ENCODE peak calls at places on chromosome 6, in eight cellular contexts. One of them, this sample, is unnamed.

GRCh38 chr6:32267035-32267434 is 43.2 kb upstream of the NOTCH4 start:
- DNase-seq in GM23248: no peak
- DNase-seq in heart left ventricle: no peak
- DNase-seq in CD8-positive, alpha-beta T cell: no peak
- DNase-seq in small intestine: no peak
- DNase-seq in psoas muscle: no peak
- DNase-seq in effector memory CD4-positive, alpha-beta T cell: no peak
- DNase-seq in stomach: no peak
- DNase-seq in this sample: no peak

GRCh38 chr6:152301021-152301805 is 335.9 kb downstream of the SYNE1 start:
- DNase-seq in GM23248: no peak
- DNase-seq in heart left ventricle: no peak
- DNase-seq in CD8-positive, alpha-beta T cell: no peak
- DNase-seq in small intestine: peak; percentile 58
- DNase-seq in psoas muscle: no peak
- DNase-seq in effector memory CD4-positive, alpha-beta T cell: no peak
- DNase-seq in stomach: no peak
- DNase-seq in this sample: no peak

GRCh38 chr6:53960311-53960710 is 150.9 kb upstream of the MLIP start:
- DNase-seq in GM23248: peak; percentile 60
- DNase-seq in heart left ventricle: no peak
- DNase-seq in CD8-positive, alpha-beta T cell: no peak
- DNase-seq in small intestine: no peak
- DNase-seq in psoas muscle: no peak
- DNase-seq in effector memory CD4-positive, alpha-beta T cell: no peak
- DNase-seq in stomach: no peak
- DNase-seq in this sample: no peak

GRCh38 chr6:27472182-27472616 is 706 bp downstream of the ZNF184 start:
- DNase-seq in GM23248: peak; percentile 80
- DNase-seq in heart left ventricle: peak; percentile 33
- DNase-seq in CD8-positive, alpha-beta T cell: peak; percentile 92
- DNase-seq in small intestine: no peak
- DNase-seq in psoas muscle: peak; percentile 66
- DNase-seq in effector memory CD4-positive, alpha-beta T cell: peak; percentile 64
- DNase-seq in stomach: no peak
- DNase-seq in this sample: peak; percentile 77

GRCh38 chr6:44256291-44257006 is 879 bp downstream of the SLC35B2 start:
- DNase-seq in GM23248: no peak
- DNase-seq in heart left ventricle: no peak
- DNase-seq in CD8-positive, alpha-beta T cell: peak; percentile 35
- DNase-seq in small intestine: peak; percentile 56
- DNase-seq in psoas muscle: peak; percentile 49
- DNase-seq in effector memory CD4-positive, alpha-beta T cell: no peak
- DNase-seq in stomach: peak; percentile 48
- DNase-seq in this sample: peak; percentile 38

GRCh38 chr6:42405025-42405424 is 46.7 kb downstream of the TRERF1 start:
- DNase-seq in GM23248: peak; percentile 73
- DNase-seq in heart left ventricle: no peak
- DNase-seq in CD8-positive, alpha-beta T cell: no peak
- DNase-seq in small intestine: no peak
- DNase-seq in psoas muscle: no peak
- DNase-seq in effector memory CD4-positive, alpha-beta T cell: no peak
- DNase-seq in stomach: no peak
- DNase-seq in this sample: no peak

GRCh38 chr6:122604676-122605075 is 5.5 kb upstream of the PKIB start:
- DNase-seq in GM23248: no peak
- DNase-seq in heart left ventricle: no peak
- DNase-seq in CD8-positive, alpha-beta T cell: no peak
- DNase-seq in small intestine: no peak
- DNase-seq in psoas muscle: no peak
- DNase-seq in effector memory CD4-positive, alpha-beta T cell: no peak
- DNase-seq in stomach: no peak
- DNase-seq in this sample: no peak

GRCh38 chr6:89970609-89971337 is 76.5 kb downstream of the GJA10 start:
- DNase-seq in GM23248: peak; percentile 87
- DNase-seq in heart left ventricle: peak; percentile 30
- DNase-seq in CD8-positive, alpha-beta T cell: no peak
- DNase-seq in small intestine: peak; percentile 24
- DNase-seq in psoas muscle: peak; percentile 54
- DNase-seq in effector memory CD4-positive, alpha-beta T cell: no peak
- DNase-seq in stomach: peak; percentile 29
- DNase-seq in this sample: no peak

GRCh38 chr6:7165002-7165735 is 57.4 kb downstream of the RREB1 start:
- DNase-seq in GM23248: no peak
- DNase-seq in heart left ventricle: no peak
- DNase-seq in CD8-positive, alpha-beta T cell: no peak
- DNase-seq in small intestine: no peak
- DNase-seq in psoas muscle: no peak
- DNase-seq in effector memory CD4-positive, alpha-beta T cell: no peak
- DNase-seq in stomach: peak; percentile 63
- DNase-seq in this sample: no peak

GRCh38 chr6:163570579-163571231 is 156.2 kb downstream of the QKI start:
- DNase-seq in GM23248: no peak
- DNase-seq in heart left ventricle: no peak
- DNase-seq in CD8-positive, alpha-beta T cell: no peak
- DNase-seq in small intestine: no peak
- DNase-seq in psoas muscle: no peak
- DNase-seq in effector memory CD4-positive, alpha-beta T cell: no peak
- DNase-seq in stomach: no peak
- DNase-seq in this sample: no peak

GRCh38 chr6:6556738-6557503 is 31.6 kb upstream of the LY86 start:
- DNase-seq in GM23248: peak; percentile 51
- DNase-seq in heart left ventricle: peak; percentile 43
- DNase-seq in CD8-positive, alpha-beta T cell: peak; percentile 39
- DNase-seq in small intestine: peak; percentile 43
- DNase-seq in psoas muscle: no peak
- DNase-seq in effector memory CD4-positive, alpha-beta T cell: no peak
- DNase-seq in stomach: peak; percentile 36
- DNase-seq in this sample: peak; percentile 32

GRCh38 chr6:3919130-3919628 is 70.0 kb downstream of the FAM50B start:
- DNase-seq in GM23248: peak; percentile 84
- DNase-seq in heart left ventricle: peak; percentile 60
- DNase-seq in CD8-positive, alpha-beta T cell: no peak
- DNase-seq in small intestine: no peak
- DNase-seq in psoas muscle: peak; percentile 83
- DNase-seq in effector memory CD4-positive, alpha-beta T cell: no peak
- DNase-seq in stomach: no peak
- DNase-seq in this sample: no peak

GRCh38 chr6:16849280-16850210 is 88.3 kb upstream of the ATXN1 start:
- DNase-seq in GM23248: peak; percentile 62
- DNase-seq in heart left ventricle: no peak
- DNase-seq in CD8-positive, alpha-beta T cell: no peak
- DNase-seq in small intestine: peak; percentile 33
- DNase-seq in psoas muscle: peak; percentile 48
- DNase-seq in effector memory CD4-positive, alpha-beta T cell: no peak
- DNase-seq in stomach: no peak
- DNase-seq in this sample: peak; percentile 9

GRCh38 chr6:16674666-16675392 is 86.4 kb downstream of the ATXN1 start:
- DNase-seq in GM23248: peak; percentile 63
- DNase-seq in heart left ventricle: no peak
- DNase-seq in CD8-positive, alpha-beta T cell: no peak
- DNase-seq in small intestine: no peak
- DNase-seq in psoas muscle: no peak
- DNase-seq in effector memory CD4-positive, alpha-beta T cell: no peak
- DNase-seq in stomach: no peak
- DNase-seq in this sample: no peak

GRCh38 chr6:63510353-63510686 is 62.0 kb upstream of the LOC128125822 start:
- DNase-seq in GM23248: no peak
- DNase-seq in heart left ventricle: no peak
- DNase-seq in CD8-positive, alpha-beta T cell: no peak
- DNase-seq in small intestine: no peak
- DNase-seq in psoas muscle: no peak
- DNase-seq in effector memory CD4-positive, alpha-beta T cell: no peak
- DNase-seq in stomach: no peak
- DNase-seq in this sample: no peak

GRCh38 chr6:6178795-6179194 is 141.7 kb downstream of the F13A1 start:
- DNase-seq in GM23248: no peak
- DNase-seq in heart left ventricle: no peak
- DNase-seq in CD8-positive, alpha-beta T cell: no peak
- DNase-seq in small intestine: no peak
- DNase-seq in psoas muscle: no peak
- DNase-seq in effector memory CD4-positive, alpha-beta T cell: no peak
- DNase-seq in stomach: no peak
- DNase-seq in this sample: no peak

GRCh38 chr6:6686748-6687601 is 98.5 kb downstream of the LY86 start:
- DNase-seq in GM23248: peak; percentile 42
- DNase-seq in heart left ventricle: peak; percentile 94
- DNase-seq in CD8-positive, alpha-beta T cell: no peak
- DNase-seq in small intestine: peak; percentile 99
- DNase-seq in psoas muscle: peak; percentile 95
- DNase-seq in effector memory CD4-positive, alpha-beta T cell: no peak
- DNase-seq in stomach: peak; percentile 99
- DNase-seq in this sample: peak; percentile 97

GRCh38 chr6:143236151-143236788 is 175.6 kb downstream of the AIG1 start:
- DNase-seq in GM23248: peak; percentile 83
- DNase-seq in heart left ventricle: no peak
- DNase-seq in CD8-positive, alpha-beta T cell: no peak
- DNase-seq in small intestine: peak; percentile 6
- DNase-seq in psoas muscle: peak; percentile 73
- DNase-seq in effector memory CD4-positive, alpha-beta T cell: no peak
- DNase-seq in stomach: no peak
- DNase-seq in this sample: no peak

GRCh38 chr6:18317850-18318249 is 53.5 kb upstream of the DEK start:
- DNase-seq in GM23248: peak; percentile 19
- DNase-seq in heart left ventricle: no peak
- DNase-seq in CD8-positive, alpha-beta T cell: no peak
- DNase-seq in small intestine: no peak
- DNase-seq in psoas muscle: no peak
- DNase-seq in effector memory CD4-positive, alpha-beta T cell: no peak
- DNase-seq in stomach: no peak
- DNase-seq in this sample: no peak

GRCh38 chr6:148455225-148455624 is 112.6 kb downstream of the SASH1 start:
- DNase-seq in GM23248: peak; percentile 13
- DNase-seq in heart left ventricle: no peak
- DNase-seq in CD8-positive, alpha-beta T cell: no peak
- DNase-seq in small intestine: no peak
- DNase-seq in psoas muscle: no peak
- DNase-seq in effector memory CD4-positive, alpha-beta T cell: no peak
- DNase-seq in stomach: no peak
- DNase-seq in this sample: no peak

GRCh38 chr6:123527406-123527805 is 109.3 kb downstream of the TRDN start:
- DNase-seq in GM23248: no peak
- DNase-seq in heart left ventricle: no peak
- DNase-seq in CD8-positive, alpha-beta T cell: no peak
- DNase-seq in small intestine: no peak
- DNase-seq in psoas muscle: no peak
- DNase-seq in effector memory CD4-positive, alpha-beta T cell: no peak
- DNase-seq in stomach: no peak
- DNase-seq in this sample: no peak

DNA sequence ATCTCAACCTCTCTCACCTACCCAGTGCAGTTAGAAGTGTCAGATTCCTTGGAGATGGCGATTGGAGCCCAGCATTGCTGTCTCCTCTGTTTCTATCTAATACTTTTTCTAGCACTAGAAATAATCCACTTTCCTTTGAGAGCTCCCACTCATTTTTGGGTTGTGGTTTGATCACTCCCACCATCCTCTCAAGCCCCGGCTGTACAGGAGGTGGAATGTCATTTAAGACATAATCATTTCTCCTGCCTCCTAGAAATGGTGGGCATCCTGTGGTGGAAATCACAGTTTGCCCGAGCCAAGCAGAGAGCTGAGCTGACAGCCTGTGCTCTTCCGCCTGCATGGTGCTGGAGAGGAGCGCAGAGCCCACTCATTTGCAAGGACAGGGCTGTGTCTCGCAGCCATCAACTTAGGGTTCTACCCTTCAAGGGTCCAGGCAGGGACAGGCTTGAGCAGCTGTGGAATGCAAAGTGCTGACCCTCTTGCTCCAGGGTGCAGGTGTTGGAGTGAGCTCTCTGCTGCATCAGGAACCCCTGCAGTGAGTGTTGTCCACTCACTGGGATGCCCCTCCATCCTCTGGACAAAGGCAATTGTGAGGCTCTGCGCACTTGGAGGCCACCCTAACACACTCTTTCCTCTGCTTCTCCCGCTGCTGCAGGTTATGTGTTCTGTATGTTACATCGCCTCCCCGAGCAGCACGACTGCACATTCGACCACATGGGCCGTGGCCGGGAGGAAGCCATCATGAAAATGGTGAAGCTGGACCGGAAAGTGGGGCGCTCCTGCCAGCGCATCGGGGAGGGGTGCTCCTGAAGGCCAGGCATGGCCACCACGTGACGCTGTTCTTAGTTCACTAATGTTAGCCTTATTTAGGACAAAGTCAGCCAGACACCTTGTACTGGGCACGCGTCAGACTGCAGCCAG is 332.3 kb downstream of the ZFAND3 start:
- DNase-seq in GM23248: no peak
- DNase-seq in heart left ventricle: no peak
- DNase-seq in CD8-positive, alpha-beta T cell: no peak
- DNase-seq in small intestine: no peak
- DNase-seq in psoas muscle: no peak
- DNase-seq in effector memory CD4-positive, alpha-beta T cell: no peak
- DNase-seq in stomach: no peak
- DNase-seq in this sample: no peak
- H3K4me1 ChIP-seq in GM23248: no peaks in the 10 kb centered on the region
- H3K4me1 ChIP-seq in heart left ventricle: peaks cover 11% of the 10 kb centered on the region
- H3K4me1 ChIP-seq in CD8-positive, alpha-beta T cell: no peaks in the 10 kb centered on the region
- H3K4me1 ChIP-seq in small intestine: peaks cover 2% of the 10 kb centered on the region
- H3K4me1 ChIP-seq in psoas muscle: no peaks in the 10 kb centered on the region
- H3K4me1 ChIP-seq in effector memory CD4-positive, alpha-beta T cell: no peaks in the 10 kb centered on the region
- H3K4me1 ChIP-seq in stomach: no peaks in the 10 kb centered on the region
- H3K4me1 ChIP-seq in this sample: no peaks in the 10 kb centered on the region

GRCh38 chr6:10668126-10668917 is 26.1 kb downstream of the C6orf52 start:
- DNase-seq in GM23248: no peak
- DNase-seq in heart left ventricle: no peak
- DNase-seq in CD8-positive, alpha-beta T cell: no peak
- DNase-seq in small intestine: no peak
- DNase-seq in psoas muscle: no peak
- DNase-seq in effector memory CD4-positive, alpha-beta T cell: no peak
- DNase-seq in stomach: no peak
- DNase-seq in this sample: no peak
- H3K27ac ChIP-seq in GM23248: no peak overlapping the region
- H3K27ac ChIP-seq in heart left ventricle: no peak overlapping the region
- H3K27ac ChIP-seq in CD8-positive, alpha-beta T cell: no peak overlapping the region
- H3K27ac ChIP-seq in small intestine: no peak overlapping the region
- H3K27ac ChIP-seq in psoas muscle: no peak overlapping the region
- H3K27ac ChIP-seq in effector memory CD4-positive, alpha-beta T cell: no peak overlapping the region
- H3K27ac ChIP-seq in stomach: no peak overlapping the region
- H3K27ac ChIP-seq in this sample: no peak overlapping the region

GRCh38 chr6:111740506-111740905 is 132.7 kb downstream of the FYN start:
- DNase-seq in GM23248: no peak
- DNase-seq in heart left ventricle: no peak
- DNase-seq in CD8-positive, alpha-beta T cell: no peak
- DNase-seq in small intestine: no peak
- DNase-seq in psoas muscle: no peak
- DNase-seq in effector memory CD4-positive, alpha-beta T cell: no peak
- DNase-seq in stomach: no peak
- DNase-seq in this sample: no peak
- H3K4me1 ChIP-seq in GM23248: peaks cover 39% of the 10 kb centered on the region
- H3K4me1 ChIP-seq in heart left ventricle: peaks cover 31% of the 10 kb centered on the region
- H3K4me1 ChIP-seq in CD8-positive, alpha-beta T cell: peaks cover 77% of the 10 kb centered on the region
- H3K4me1 ChIP-seq in small intestine: peaks cover 3% of the 10 kb centered on the region
- H3K4me1 ChIP-seq in psoas muscle: peaks cover 10% of the 10 kb centered on the region
- H3K4me1 ChIP-seq in effector memory CD4-positive, alpha-beta T cell: peaks cover 47% of the 10 kb centered on the region
- H3K4me1 ChIP-seq in stomach: peaks cover 14% of the 10 kb centered on the region
- H3K4me1 ChIP-seq in this sample: peaks cover 11% of the 10 kb centered on the region

GRCh38 chr6:95404777-95405176 is 172.6 kb upstream of the MANEA start:
- DNase-seq in GM23248: no peak
- DNase-seq in heart left ventricle: no peak
- DNase-seq in CD8-positive, alpha-beta T cell: no peak
- DNase-seq in small intestine: no peak
- DNase-seq in psoas muscle: no peak
- DNase-seq in effector memory CD4-positive, alpha-beta T cell: no peak
- DNase-seq in stomach: no peak
- DNase-seq in this sample: no peak
- H3K27ac ChIP-seq in GM23248: no peak overlapping the region
- H3K27ac ChIP-seq in heart left ventricle: no peak overlapping the region
- H3K27ac ChIP-seq in CD8-positive, alpha-beta T cell: no peak overlapping the region
- H3K27ac ChIP-seq in small intestine: no peak overlapping the region
- H3K27ac ChIP-seq in psoas muscle: no peak overlapping the region
- H3K27ac ChIP-seq in effector memory CD4-positive, alpha-beta T cell: no peak overlapping the region
- H3K27ac ChIP-seq in stomach: no peak overlapping the region
- H3K27ac ChIP-seq in this sample: no peak overlapping the region